ENCODE peak calls at places on chromosomes 16 and 17, in five cellular contexts. T is HepG2, U is A549, X is HCT116, F is Panc1. E is an unnamed sample.

GRCh38 chr17:65542595-65542994 is 18.9 kb downstream of the AXIN2 start:
- DNase-seq in T (no peak), U (no peak), X (no peak), F (no peak), E (no peak)

GRCh38 chr16:83187404-83187803 is 560.6 kb downstream of the CDH13 start:
- DNase-seq in T (no peak), U (no peak), X (no peak), F (no peak), E (no peak)

GRCh38 chr17:81568416-81568815 is 16.3 kb upstream of the FAAP100 start:
- DNase-seq in T (no peak), U (no peak), X (no peak), F (no peak), E (no peak)

GRCh38 chr17:978110-979093 is 1.2 kb downstream of the NXN start:
- DNase-seq in T (no peak), U (no peak), X (no peak), F (no peak), E (no peak)

GRCh38 chr17:28201315-28201714 is 117.7 kb upstream of the TMEM97 start:
- DNase-seq in T (no peak), U (no peak), X (no peak), F (no peak), E (no peak)

GRCh38 chr17:48240562-48241130 is 133.1 kb downstream of the SNX11 start:
- DNase-seq in T (no peak), U (peak), X (peak), F (no peak), E (no peak)

GRCh38 chr17:48597775-48598631 is 4.4 kb upstream of the HOXB5 start:
- DNase-seq in T (no peak), U (no peak), X (no peak), F (no peak), E (peak)

GRCh38 chr17:82583720-82584234 is 64.2 kb downstream of the FOXK2 start:
- DNase-seq in T (no peak), U (no peak), X (no peak), F (no peak), E (no peak)

GRCh38 chr17:66614469-66614868 is 220.4 kb upstream of the CACNG5 start:
- DNase-seq in T (no peak), U (no peak), X (no peak), F (no peak), E (peak)

GRCh38 chr17:19386974-19387920 is at the start of gene MFAP4:
- DNase-seq in T (no peak), U (no peak), X (no peak), F (no peak), E (peak)
- H3K4me3 ChIP-seq in T (peak), U (no peak), X (no peak), F (peak), E (no peak)

GRCh38 chr17:35915153-35915969 is 15.2 kb downstream of the RDM1 start:
- DNase-seq in T (no peak), U (no peak), X (no peak), F (no peak), E (peak)
- TF ChIP-seq REST in T (no peak), U (no peak), X (no peak), F (no peak), E (no peak)

GRCh38 chr16:86199871-86200700 is 301.1 kb downstream of the IRF8 start:
- DNase-seq in T (no peak), U (no peak), X (no peak), F (no peak), E (no peak)
- H3K4me3 ChIP-seq in T (no peak), U (no peak), X (no peak), F (no peak), E (no peak)

DNA sequence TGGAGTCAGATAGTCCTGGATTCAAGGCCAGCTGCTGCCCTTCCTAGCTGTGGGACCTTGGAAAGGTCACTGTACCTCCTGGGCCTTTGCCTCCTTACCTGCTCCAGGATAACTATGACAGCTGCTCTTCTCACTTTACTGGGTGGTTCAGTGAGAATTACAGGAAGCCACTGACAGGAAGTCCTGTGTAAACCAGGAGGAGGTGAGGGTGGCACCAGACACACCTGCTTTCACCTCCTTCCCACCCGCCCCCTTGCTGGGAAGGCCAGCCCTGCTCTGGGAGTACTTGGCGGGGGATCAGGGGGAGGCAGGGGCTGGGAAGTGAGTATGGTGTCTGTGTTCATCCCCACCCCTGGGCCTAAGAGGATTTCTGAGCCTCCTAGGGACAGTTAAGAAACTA is 42.6 kb downstream of the CPNE2 start:
- DNase-seq in T (no peak), U (no peak), X (no peak), F (no peak), E (no peak)
- TF ChIP-seq REST in T (no peak), U (no peak), X (no peak), F (no peak), E (no peak)

GRCh38 chr16:55325458-55326109 is 1.6 kb downstream of the IRX6 start:
- DNase-seq in T (no peak), U (no peak), X (no peak), F (no peak), E (no peak)
- H3K4me3 ChIP-seq in T (no peak), U (no peak), X (no peak), F (no peak), E (no peak)

GRCh38 chr17:4161179-4161559 is 18.2 kb downstream of the CYB5D2 start:
- DNase-seq in T (peak), U (peak), X (no peak), F (peak), E (no peak)
- TF ChIP-seq REST in T (no peak), U (no peak), X (no peak), F (no peak), E (no peak)